ENCODE peak calls at places on chromosomes 12 and 14, in five cellular contexts. O, P, V, T and Y are unnamed samples.

GRCh38 chr14:21244546-21244945 is 24.7 kb downstream of the HNRNPC start:
- DNase-seq in O (no peak), P (no peak), V (no peak), T (no peak), Y (no peak)

GRCh38 chr12:130617219-130617618 is 98.9 kb downstream of the RIMBP2 start:
- DNase-seq in O (no peak), P (no peak), V (no peak), T (no peak), Y (no peak)

GRCh38 chr14:94748667-94749347 is 21.1 kb downstream of the GSC start:
- DNase-seq in O (no peak), P (no peak), V (no peak), T (peak), Y (no peak)

GRCh38 chr14:91417983-91418386 is 365 bp upstream of the CCDC88C start:
- DNase-seq in O (no peak), P (peak), V (peak), T (no peak), Y (no peak)

GRCh38 chr12:131035268-131035681 is 81.6 kb downstream of the ADGRD1 start:
- DNase-seq in O (no peak), P (no peak), V (no peak), T (no peak), Y (peak)

GRCh38 chr12:123608192-123608591 is 6.3 kb downstream of the DDX55 start:
- DNase-seq in O (peak), P (no peak), V (no peak), T (no peak), Y (no peak)

GRCh38 chr12:42902001-42902400 is 312.5 kb upstream of the PRICKLE1 start:
- DNase-seq in O (no peak), P (no peak), V (no peak), T (no peak), Y (no peak)

GRCh38 chr12:79531547-79531946 is 159.2 kb downstream of the PAWR start:
- DNase-seq in O (no peak), P (no peak), V (no peak), T (no peak), Y (no peak)

GRCh38 chr14:100132903-100133510 is 26.4 kb downstream of the DEGS2 start:
- DNase-seq in O (no peak), P (no peak), V (no peak), T (no peak), Y (no peak)

GRCh38 chr12:98449601-98450000 is 65.8 kb upstream of the TMPO start:
- DNase-seq in O (no peak), P (no peak), V (no peak), T (no peak), Y (no peak)